ENCODE peak calls at places on chromosomes 13 and 19, in eight cellular contexts. Q is lower leg skin, C is Peyer's patch, P is dorsolateral prefrontal cortex, O is BJ, K is fibroblast of villous mesenchyme, H is brain microvascular endothelial cell, W is uterus. E is an unnamed sample.

GRCh38 chr13:67275351-67275989 is 45.3 kb upstream of the PCDH9 start:
- DNase-seq in H (no peak), P (no peak), C (no peak), Q (no peak), W (no peak), O (no peak), K (no peak), E (no peak)

GRCh38 chr19:57907394-57907793 is 9.0 kb downstream of the ZNF417 start:
- DNase-seq in W (no peak), O (no peak), H (no peak), C (no peak), Q (peak; percentile 53), P (no peak), K (no peak), E (no peak)

GRCh38 chr19:31092189-31092753 is 257.0 kb downstream of the TSHZ3 start:
- DNase-seq in P (no peak), O (no peak), C (no peak), Q (no peak), H (no peak), W (no peak), K (no peak), E (no peak)

GRCh38 chr19:34963531-34964406 is at the start of gene ZNF792:
- DNase-seq in Q (peak; percentile 92), P (no peak), W (peak; percentile 54), C (peak; percentile 82), O (no peak), K (peak; percentile 53), H (peak; percentile 22), E (peak; percentile 42)

GRCh38 chr19:33143897-33144405 is 12.0 kb downstream of the WDR88 start:
- DNase-seq in K (peak; percentile 50), Q (peak; percentile 93), H (peak; percentile 40), C (peak; percentile 81), W (peak; percentile 50), O (no peak), P (peak; percentile 52), E (peak; percentile 56)

GRCh38 chr13:51559916-51560315 is 24.3 kb upstream of the WDFY2 start:
- DNase-seq in P (no peak), Q (no peak), C (no peak), H (no peak), O (no peak), K (no peak), W (no peak), E (no peak)

GRCh38 chr13:90412980-90413379 is 934.5 kb upstream of the MIR17HG start:
- DNase-seq in C (no peak), K (no peak), Q (no peak), H (no peak), O (no peak), P (no peak), W (no peak), E (no peak)

GRCh38 chr19:45451181-45451849 is 16.5 kb upstream of the FOSB start:
- DNase-seq in K (peak; percentile 67), W (peak; percentile 59), Q (peak; percentile 93), O (no peak), C (peak; percentile 63), H (peak; percentile 86), P (no peak), E (peak; percentile 69)

GRCh38 chr19:1522838-1523237 is 1.0 kb upstream of the PLK5 start:
- DNase-seq in P (no peak), O (no peak), Q (no peak), H (no peak), K (peak; percentile 11), C (no peak), W (no peak), E (no peak)

GRCh38 chr13:39501711-39502324 is 101.2 kb downstream of the LHFPL6 start:
- DNase-seq in C (no peak), Q (no peak), O (no peak), H (no peak), W (no peak), P (no peak), K (no peak), E (no peak)

GRCh38 chr19:42052241-42052863 is 17.7 kb downstream of the GRIK5 start:
- DNase-seq in C (no peak), K (no peak), W (no peak), Q (no peak), P (no peak), H (no peak), O (no peak), E (no peak)

GRCh38 chr19:483332-484072 is 12.8 kb upstream of the MADCAM1 start:
- DNase-seq in Q (no peak), O (no peak), W (no peak), P (no peak), C (no peak), K (no peak), H (no peak), E (no peak)

GRCh38 chr19:39084732-39085080 is 538 bp downstream of the ACP7 start:
- DNase-seq in P (no peak), C (no peak), O (no peak), Q (no peak), W (no peak), K (no peak), H (no peak), E (no peak)

GRCh38 chr13:27971236-27971645 is 2.1 kb upstream of the CDX2 start:
- DNase-seq in W (no peak), C (peak; percentile 79), K (no peak), Q (peak; percentile 69), O (no peak), P (no peak), H (no peak), E (no peak)
- H3K4me3 ChIP-seq in W (no peak overlapping the region), C (no peak overlapping the region), K (no peak overlapping the region), Q (no peak overlapping the region), O (no peak overlapping the region), P (no peak overlapping the region), H (no peak overlapping the region), E (no peak overlapping the region)

GRCh38 chr19:48826606-48827020 is 9.7 kb downstream of the HSD17B14 start:
- DNase-seq in O (no peak), H (no peak), K (no peak), C (no peak), Q (no peak), P (no peak), W (no peak), E (no peak)
- TF ChIP-seq CTCF in O (no peak), H (peak; percentile 36), K (no peak), C (no peak), Q (no peak), P (no peak), W (no peak), E (peak; percentile 15)

GRCh38 chr19:56112313-56112709 is 8.8 kb downstream of the ZNF787 start:
- DNase-seq in W (no peak), P (no peak), O (no peak), C (peak; percentile 56), K (no peak), Q (no peak), H (no peak), E (no peak)
- H3K4me3 ChIP-seq in W (no peak overlapping the region), P (no peak overlapping the region), O (no peak overlapping the region), C (no peak overlapping the region), K (no peak overlapping the region), Q (no peak overlapping the region), H (no peak overlapping the region), E (no peak overlapping the region)

GRCh38 chr19:19554074-19555023 is 16.3 kb downstream of the CILP2 start:
- DNase-seq in Q (no peak), H (no peak), W (no peak), P (no peak), K (peak; percentile 30), O (no peak), C (peak; percentile 82), E (peak; percentile 54)
- TF ChIP-seq CTCF in Q (no peak), H (peak; percentile 83), W (no peak), P (peak; percentile 61), K (peak; percentile 74), O (peak; percentile 81), C (peak; percentile 73), E (peak; percentile 86)

DNA sequence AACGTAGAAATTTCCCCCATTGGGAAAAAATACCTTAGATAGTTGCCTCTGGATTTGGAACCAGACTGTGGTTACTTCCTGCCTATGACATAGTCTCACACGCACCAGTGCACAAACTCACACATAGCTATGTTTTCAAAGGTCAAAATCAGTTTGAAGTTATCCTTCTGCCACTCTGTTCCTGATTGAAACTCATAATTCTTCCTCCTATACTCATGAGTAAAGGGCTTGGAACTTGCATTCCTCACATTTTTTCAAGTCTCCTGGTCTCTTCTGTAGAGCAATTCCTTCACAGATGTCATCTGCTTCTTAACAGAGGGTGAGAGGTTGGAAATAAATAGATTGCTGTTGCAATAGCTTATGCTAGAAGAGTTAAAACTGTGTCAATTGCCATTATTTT is 18.6 kb upstream of the POSTN start:
- DNase-seq in K (peak; percentile 75), Q (no peak), O (peak; percentile 75), P (no peak), C (no peak), H (peak; percentile 90), W (no peak), E (peak; percentile 90)
- H3K4me3 ChIP-seq in K (no peak overlapping the region), Q (no peak overlapping the region), O (no peak overlapping the region), P (no peak overlapping the region), C (no peak overlapping the region), H (no peak overlapping the region), W (no peak overlapping the region), E (no peak overlapping the region)

GRCh38 chr13:25982908-25983307 is 68.9 kb downstream of the SHISA2 start:
- DNase-seq in O (no peak), P (no peak), W (no peak), K (no peak), H (no peak), C (no peak), Q (no peak), E (no peak)

GRCh38 chr13:25981060-25981459 is 70.8 kb downstream of the SHISA2 start:
- DNase-seq in O (no peak), K (peak; percentile 17), P (no peak), W (no peak), H (no peak), C (no peak), Q (no peak), E (no peak)

GRCh38 chr13:25977671-25978070 is 74.1 kb downstream of the SHISA2 start:
- DNase-seq in P (no peak), O (no peak), H (no peak), W (no peak), K (no peak), C (no peak), Q (no peak), E (no peak)

GRCh38 chr13:25978961-25979360 is 72.9 kb downstream of the SHISA2 start:
- DNase-seq in Q (no peak), C (no peak), W (no peak), O (no peak), H (no peak), K (no peak), P (no peak), E (no peak)

GRCh38 chr13:25980255-25980654 is 71.6 kb downstream of the SHISA2 start:
- DNase-seq in O (no peak), K (no peak), W (no peak), C (no peak), Q (no peak), H (peak; percentile 49), P (no peak), E (peak; percentile 26)
- TF ChIP-seq CTCF in O (peak; percentile 44), K (no peak), W (no peak), C (no peak), Q (no peak), H (peak; percentile 71), P (no peak), E (peak; percentile 22)

GRCh38 chr19:19384486-19384885 is 21.0 kb upstream of the GATAD2A start:
- DNase-seq in Q (no peak), K (no peak), C (no peak), P (no peak), W (no peak), H (no peak), O (no peak), E (no peak)
- H3K4me3 ChIP-seq in Q (peak overlapping the region; percentile 31), K (peak overlapping the region; percentile 56), C (peak overlapping the region; percentile 89), P (peak overlapping the region; percentile 42), W (peak overlapping the region; percentile 54), H (peak overlapping the region; percentile 58), O (peak overlapping the region; percentile 55), E (peak overlapping the region; percentile 25)

E was measured in cardiac fibroblast.